ENCODE peak calls at places on chromosome 4, in five cellular contexts. R is HepG2, V is suprapubic skin, A is sigmoid colon, H is esophagus muscularis mucosa. J is an unnamed sample.

GRCh38 chr4:119113033-119113655 is 22.5 kb upstream of the MYOZ2 start:
- DNase-seq in H (no peak), A (no peak), V (no peak), R (no peak), J (no peak)

GRCh38 chr4:48380583-48381167 is 39.3 kb downstream of the SLAIN2 start:
- DNase-seq in H (no peak), V (no peak), R (no peak), A (no peak), J (no peak)

GRCh38 chr4:123709336-123709735 is 312.7 kb downstream of the SPRY1 start:
- DNase-seq in R (peak), V (no peak), A (no peak), H (no peak), J (no peak)

GRCh38 chr4:144564358-144564757 is 81.6 kb upstream of the HHIP start:
- DNase-seq in A (no peak), R (no peak), V (no peak), H (no peak), J (no peak)

GRCh38 chr4:102500371-102501175 is 586 bp upstream of the NFKB1 start:
- DNase-seq in A (peak), H (no peak), V (peak), R (peak), J (peak)

GRCh38 chr4:183345261-183345660 is 23.0 kb upstream of the CLDN24 start:
- DNase-seq in V (no peak), A (no peak), H (no peak), R (no peak), J (no peak)

GRCh38 chr4:141660880-141661279 is 24.5 kb downstream of the IL15 start:
- DNase-seq in R (no peak), A (no peak), H (no peak), V (no peak), J (no peak)

GRCh38 chr4:74311696-74312313 is 3.5 kb downstream of the EPGN start:
- DNase-seq in H (no peak), V (no peak), A (no peak), R (peak), J (no peak)

GRCh38 chr4:20391224-20391623 is 139.5 kb downstream of the SLIT2 start:
- DNase-seq in R (no peak), V (no peak), A (no peak), H (no peak), J (no peak)

GRCh38 chr4:39032218-39033085 is at the start of gene TMEM156:
- DNase-seq in A (no peak), V (no peak), H (no peak), R (peak), J (no peak)

GRCh38 chr4:2250003-2250763 is 8.3 kb upstream of the HAUS3 start:
- DNase-seq in V (peak), A (no peak), H (peak), R (no peak), J (no peak)

GRCh38 chr4:40845136-40845910 is 95.6 kb downstream of the NSUN7 start:
- DNase-seq in A (peak), R (no peak), V (no peak), H (no peak), J (no peak)

GRCh38 chr4:48727666-48728459 is 52.2 kb downstream of the FRYL start:
- DNase-seq in R (no peak), A (no peak), V (no peak), H (peak), J (no peak)

GRCh38 chr4:150668824-150669223 is 86.9 kb downstream of the MAB21L2 start:
- DNase-seq in R (no peak), A (no peak), V (no peak), H (no peak), J (no peak)

GRCh38 chr4:122776916-122777315 is 44.4 kb downstream of the BBS12 start:
- DNase-seq in V (no peak), A (no peak), H (no peak), R (no peak), J (no peak)

GRCh38 chr4:8410641-8411271 is 29.8 kb downstream of the ACOX3 start:
- DNase-seq in V (no peak), R (peak), H (no peak), A (no peak), J (no peak)

GRCh38 chr4:88008133-88008621 is 742 bp downstream of the PKD2 start:
- DNase-seq in A (peak), R (peak), V (peak), H (no peak), J (no peak)

GRCh38 chr4:26120098-26120795 is 200.6 kb upstream of the RBPJ start:
- DNase-seq in R (peak), A (no peak), V (no peak), H (no peak), J (no peak)

GRCh38 chr4:26113339-26113940 is 199.4 kb downstream of the SMIM20 start:
- DNase-seq in A (no peak), R (no peak), H (peak), V (no peak), J (no peak)

GRCh38 chr4:26110493-26110892 is 196.5 kb downstream of the SMIM20 start:
- DNase-seq in V (no peak), R (no peak), A (no peak), H (peak), J (no peak)

GRCh38 chr4:26116057-26116456 is 202.0 kb downstream of the SMIM20 start:
- DNase-seq in V (no peak), R (no peak), A (no peak), H (no peak), J (no peak)
- TF ChIP-seq EP300 in V (no peak), R (no peak), A (no peak), H (no peak), J (no peak)

GRCh38 chr4:24781999-24782745 is 13.2 kb upstream of the SOD3 start:
- DNase-seq in H (peak), V (no peak), A (no peak), R (no peak), J (no peak)
- TF ChIP-seq POLR2AphosphoS5 in H (peak), V (no peak), A (peak), R (no peak), J (no peak)

GRCh38 chr4:98275129-98275528 is 13.9 kb downstream of the RAP1GDS1 start:
- DNase-seq in R (no peak), A (no peak), H (no peak), V (no peak), J (no peak)
- TF ChIP-seq EP300 in R (no peak), A (no peak), H (no peak), V (no peak), J (no peak)

DNA sequence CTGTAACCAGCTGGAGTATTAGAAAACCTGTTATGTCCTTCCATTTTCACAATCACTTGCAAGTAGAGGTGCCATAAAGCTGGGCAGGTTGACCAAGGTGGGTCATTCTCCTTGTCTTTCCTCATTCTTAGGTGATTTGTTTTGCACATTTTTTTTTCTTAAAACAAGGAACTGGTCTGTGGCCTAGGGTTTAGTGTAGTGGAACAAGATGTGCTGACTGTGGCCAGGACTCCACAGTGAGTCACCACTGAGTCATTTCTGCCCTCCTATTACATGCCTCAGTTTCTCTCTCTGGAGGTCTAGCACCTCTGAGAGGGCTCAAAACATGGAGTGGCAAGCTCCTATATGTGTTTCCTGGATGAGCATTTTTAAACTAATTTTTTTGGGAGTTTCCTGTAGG is 355.9 kb downstream of the GPM6A start:
- DNase-seq in A (no peak), V (no peak), H (no peak), R (no peak), J (no peak)
- TF ChIP-seq POLR2AphosphoS5 in A (no peak), V (no peak), H (no peak), R (no peak), J (no peak)

GRCh38 chr4:25949166-25949748 is 35.2 kb downstream of the SMIM20 start:
- DNase-seq in V (no peak), H (no peak), A (no peak), R (peak), J (no peak)
- TF ChIP-seq EP300 in V (no peak), H (no peak), A (no peak), R (no peak), J (no peak)

DNA sequence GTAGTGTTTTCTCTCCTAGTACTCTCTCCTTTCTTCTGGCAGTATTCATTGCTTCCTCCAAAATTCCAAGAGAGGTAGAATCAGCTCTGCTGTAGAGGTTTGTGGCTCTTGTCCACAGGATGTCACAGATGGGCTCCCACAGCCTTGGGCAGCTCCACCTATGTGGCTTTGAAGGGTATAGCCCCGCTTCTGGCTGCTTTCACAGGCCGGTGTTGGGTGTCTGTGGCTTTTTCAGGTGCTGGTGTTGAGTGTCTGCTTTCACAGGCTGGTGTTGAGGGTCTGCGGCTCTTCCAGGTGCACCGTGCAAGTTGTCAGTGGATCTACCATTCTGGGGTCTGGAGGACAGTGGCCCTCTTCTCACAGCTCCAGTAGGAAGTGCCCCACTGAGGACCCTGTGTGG is 7.9 kb upstream of the AADAT start:
- DNase-seq in R (no peak), A (no peak), V (no peak), H (no peak), J (no peak)
- TF ChIP-seq POLR2AphosphoS5 in R (no peak), A (no peak), V (no peak), H (no peak), J (no peak)

GRCh38 chr4:46124773-46125172 is 919 bp upstream of the GABRG1 start:
- DNase-seq in H (no peak), R (no peak), A (no peak), V (no peak), J (no peak)
- TF ChIP-seq EP300 in H (no peak), R (no peak), A (no peak), V (no peak), J (no peak)

GRCh38 chr4:163335384-163335783 is 3.0 kb upstream of the NPY1R start:
- DNase-seq in H (no peak), V (no peak), R (no peak), A (no peak), J (no peak)
- TF ChIP-seq POLR2AphosphoS5 in H (no peak), V (no peak), R (no peak), A (no peak), J (no peak)